ENCODE peak calls at places on chromosomes 6 and 20, in nine cellular contexts. E is CD14-positive monocyte; K is heart left ventricle; A is activated CD4-positive, alpha-beta T cell treated with anti-CD3 and anti-CD28 coated beads, Interleukin-2, amount 50 U/mL, for 24 hours; V is ACHN; W is ascending aorta; T is T-helper 1 cell; Q is GM12878; N is prostate gland. D is an unnamed sample.

GRCh38 chr6:149963212-149963461 is 606 bp upstream of the ULBP1 start:
- DNase-seq in E (no peak), K (no peak), A (no peak), V (peak), W (no peak), T (no peak), Q (no peak), N (no peak), D (no peak)

GRCh38 chr6:140061422-140062041 is 687.1 kb upstream of the CITED2 start:
- DNase-seq in E (no peak), K (no peak), A (no peak), V (no peak), W (no peak), T (no peak), Q (no peak), N (no peak), D (no peak)

GRCh38 chr6:116012966-116013365 is 47.7 kb downstream of the FRK start:
- DNase-seq in E (no peak), K (no peak), A (no peak), V (no peak), W (no peak), T (no peak), Q (no peak), N (no peak), D (no peak)

GRCh38 chr6:36273802-36274201 is 3.9 kb downstream of the PNPLA1 start:
- DNase-seq in E (no peak), K (no peak), A (no peak), V (no peak), W (no peak), T (no peak), Q (no peak), N (no peak), D (no peak)

GRCh38 chr6:170178561-170179477 is 112.1 kb downstream of the DLL1 start:
- DNase-seq in E (no peak), K (no peak), A (no peak), V (no peak), W (no peak), T (no peak), Q (no peak), N (peak), D (no peak)

GRCh38 chr20:25066386-25066785 is 8.4 kb upstream of the ACSS1 start:
- DNase-seq in E (no peak), K (no peak), A (no peak), V (no peak), W (no peak), T (no peak), Q (no peak), N (no peak), D (no peak)

GRCh38 chr6:145551164-145551563 is 184.2 kb downstream of the EPM2A start:
- DNase-seq in E (no peak), K (no peak), A (no peak), V (no peak), W (no peak), T (no peak), Q (no peak), N (no peak), D (no peak)

GRCh38 chr6:156985309-156985708 is 208.1 kb downstream of the ARID1B start:
- DNase-seq in E (no peak), K (no peak), A (no peak), V (no peak), W (no peak), T (no peak), Q (no peak), N (no peak), D (no peak)

GRCh38 chr6:119112856-119113530 is 34.5 kb upstream of the FAM184A start:
- DNase-seq in E (peak), K (no peak), A (no peak), V (no peak), W (no peak), T (no peak), Q (no peak), N (no peak), D (no peak)

GRCh38 chr20:776165-776564 is 7.9 kb upstream of the SLC52A3 start:
- DNase-seq in E (no peak), K (no peak), A (no peak), V (no peak), W (no peak), T (no peak), Q (no peak), N (no peak), D (no peak)

GRCh38 chr6:129575378-129576118 is 134.4 kb downstream of the ARHGAP18 start:
- DNase-seq in E (no peak), K (no peak), A (no peak), V (peak), W (no peak), T (no peak), Q (no peak), N (peak), D (peak)

GRCh38 chr6:124028117-124028516 is 224.5 kb downstream of the NKAIN2 start:
- DNase-seq in E (no peak), K (no peak), A (no peak), V (no peak), W (no peak), T (no peak), Q (no peak), N (no peak), D (no peak)

GRCh38 chr6:3750324-3751018 is 1.0 kb downstream of the PXDC1 start:
- DNase-seq in E (no peak), K (peak), A (no peak), V (peak), W (peak), T (no peak), Q (no peak), N (peak), D (no peak)

GRCh38 chr20:8431538-8432434 is 299.7 kb downstream of the PLCB1 start:
- DNase-seq in E (no peak), K (peak), A (no peak), V (no peak), W (no peak), T (no peak), Q (no peak), N (no peak), D (no peak)

GRCh38 chr20:35447082-35447789 is 8.2 kb upstream of the CEP250 start:
- DNase-seq in E (peak), K (peak), A (peak), V (peak), W (peak), T (peak), Q (peak), N (peak), D (peak)

GRCh38 chr20:47392721-47393073 is 36.2 kb upstream of the ZMYND8 start:
- DNase-seq in E (no peak), K (no peak), A (no peak), V (no peak), W (no peak), T (no peak), Q (no peak), N (no peak), D (no peak)

D was measured in HS-27A.